ENCODE peak calls at places on chromosomes 1 and 21, in four cellular contexts. One of them, this sample, is unnamed.
A peak's percentile ranks its signal among the peaks of the same experiment; 100 is the strongest.

GRCh38 chr1:183287191-183287675 is 101.2 kb downstream of the LAMC2 start:
- DNase-seq in NCI-H1092: no peak
- DNase-seq in stimulated activated CD8-positive, alpha-beta memory T cell treated with anti-CD3 and anti-CD28 coated beads, Interleukin-2, amount 100 ng/mL, for 48 hours: no peak
- DNase-seq in T-helper 1 cell: no peak
- DNase-seq in this sample: no peak

GRCh38 chr1:90763930-90764329 is 46.8 kb upstream of the BARHL2 start:
- DNase-seq in NCI-H1092: no peak
- DNase-seq in stimulated activated CD8-positive, alpha-beta memory T cell treated with anti-CD3 and anti-CD28 coated beads, Interleukin-2, amount 100 ng/mL, for 48 hours: no peak
- DNase-seq in T-helper 1 cell: no peak
- DNase-seq in this sample: no peak

GRCh38 chr1:67771152-67771551 is 62.1 kb downstream of the GNG12 start:
- DNase-seq in NCI-H1092: no peak
- DNase-seq in stimulated activated CD8-positive, alpha-beta memory T cell treated with anti-CD3 and anti-CD28 coated beads, Interleukin-2, amount 100 ng/mL, for 48 hours: no peak
- DNase-seq in T-helper 1 cell: no peak
- DNase-seq in this sample: no peak

GRCh38 chr1:66564250-66564649 is 30.3 kb downstream of the SGIP1 start:
- DNase-seq in NCI-H1092: no peak
- DNase-seq in stimulated activated CD8-positive, alpha-beta memory T cell treated with anti-CD3 and anti-CD28 coated beads, Interleukin-2, amount 100 ng/mL, for 48 hours: no peak
- DNase-seq in T-helper 1 cell: no peak
- DNase-seq in this sample: no peak

GRCh38 chr1:35886606-35887431 is 3.8 kb downstream of the AGO1 start:
- DNase-seq in NCI-H1092: peak; percentile 3
- DNase-seq in stimulated activated CD8-positive, alpha-beta memory T cell treated with anti-CD3 and anti-CD28 coated beads, Interleukin-2, amount 100 ng/mL, for 48 hours: no peak
- DNase-seq in T-helper 1 cell: no peak
- DNase-seq in this sample: no peak

GRCh38 chr1:30809514-30810263 is 52.1 kb upstream of the LAPTM5 start:
- DNase-seq in NCI-H1092: no peak
- DNase-seq in stimulated activated CD8-positive, alpha-beta memory T cell treated with anti-CD3 and anti-CD28 coated beads, Interleukin-2, amount 100 ng/mL, for 48 hours: no peak
- DNase-seq in T-helper 1 cell: no peak
- DNase-seq in this sample: no peak

GRCh38 chr1:231130509-231130908 is 31.3 kb upstream of the TRIM67 start:
- DNase-seq in NCI-H1092: no peak
- DNase-seq in stimulated activated CD8-positive, alpha-beta memory T cell treated with anti-CD3 and anti-CD28 coated beads, Interleukin-2, amount 100 ng/mL, for 48 hours: no peak
- DNase-seq in T-helper 1 cell: no peak
- DNase-seq in this sample: no peak

GRCh38 chr1:8349961-8350360 is 32.0 kb downstream of the SLC45A1 start:
- DNase-seq in NCI-H1092: no peak
- DNase-seq in stimulated activated CD8-positive, alpha-beta memory T cell treated with anti-CD3 and anti-CD28 coated beads, Interleukin-2, amount 100 ng/mL, for 48 hours: no peak
- DNase-seq in T-helper 1 cell: no peak
- DNase-seq in this sample: no peak

GRCh38 chr21:45478115-45478801 is 64.0 kb downstream of the SLC19A1 start:
- DNase-seq in NCI-H1092: peak; percentile 52
- DNase-seq in stimulated activated CD8-positive, alpha-beta memory T cell treated with anti-CD3 and anti-CD28 coated beads, Interleukin-2, amount 100 ng/mL, for 48 hours: peak; percentile 60
- DNase-seq in T-helper 1 cell: peak; percentile 65
- DNase-seq in this sample: peak; percentile 17

GRCh38 chr1:226118357-226118756 is 55.8 kb downstream of the H3-3A start:
- DNase-seq in NCI-H1092: no peak
- DNase-seq in stimulated activated CD8-positive, alpha-beta memory T cell treated with anti-CD3 and anti-CD28 coated beads, Interleukin-2, amount 100 ng/mL, for 48 hours: no peak
- DNase-seq in T-helper 1 cell: no peak
- DNase-seq in this sample: no peak

GRCh38 chr1:167175901-167176300 is 44.8 kb upstream of the POU2F1 start:
- DNase-seq in NCI-H1092: no peak
- DNase-seq in stimulated activated CD8-positive, alpha-beta memory T cell treated with anti-CD3 and anti-CD28 coated beads, Interleukin-2, amount 100 ng/mL, for 48 hours: no peak
- DNase-seq in T-helper 1 cell: no peak
- DNase-seq in this sample: peak; percentile 54

GRCh38 chr1:183569141-183569540 is 21.1 kb downstream of the NCF2 start:
- DNase-seq in NCI-H1092: no peak
- DNase-seq in stimulated activated CD8-positive, alpha-beta memory T cell treated with anti-CD3 and anti-CD28 coated beads, Interleukin-2, amount 100 ng/mL, for 48 hours: no peak
- DNase-seq in T-helper 1 cell: no peak
- DNase-seq in this sample: no peak

GRCh38 chr1:54695764-54696163 is 19.9 kb upstream of the TTC4 start:
- DNase-seq in NCI-H1092: no peak
- DNase-seq in stimulated activated CD8-positive, alpha-beta memory T cell treated with anti-CD3 and anti-CD28 coated beads, Interleukin-2, amount 100 ng/mL, for 48 hours: no peak
- DNase-seq in T-helper 1 cell: no peak
- DNase-seq in this sample: no peak